ENCODE peak calls at places on chromosome 12, in eight cellular contexts. Z, E, I, D, Q, S, R and W are unnamed samples.

GRCh38 chr12:7017870-7018349 is 366 bp downstream of the LPCAT3 start:
- DNase-seq in Z (no peak), E (peak; percentile 4), I (no peak), D (no peak), Q (no peak), S (no peak), R (no peak), W (no peak)

GRCh38 chr12:47881826-47882427 is 22.9 kb downstream of the VDR start:
- DNase-seq in Z (no peak), E (no peak), I (peak; percentile 99), D (no peak), Q (no peak), S (no peak), R (peak; percentile 56), W (no peak)

GRCh38 chr12:67161322-67161918 is 107.7 kb upstream of the CAND1 start:
- DNase-seq in Z (peak; percentile 37), E (no peak), I (peak; percentile 57), D (no peak), Q (no peak), S (peak; percentile 26), R (no peak), W (no peak)

GRCh38 chr12:75974323-75975273 is 57.0 kb downstream of the PHLDA1 start:
- DNase-seq in Z (no peak), E (no peak), I (no peak), D (no peak), Q (no peak), S (peak; percentile 32), R (no peak), W (no peak)

GRCh38 chr12:8698830-8699330 is 1.1 kb downstream of the RIMKLB start:
- DNase-seq in Z (no peak), E (no peak), I (peak; percentile 43), D (no peak), Q (no peak), S (no peak), R (no peak), W (no peak)

GRCh38 chr12:56723889-56724659 is 1.0 kb downstream of the NACA start:
- DNase-seq in Z (peak; percentile 52), E (no peak), I (peak; percentile 77), D (no peak), Q (no peak), S (no peak), R (peak; percentile 95), W (no peak)

GRCh38 chr12:29288031-29288430 is 92.9 kb downstream of the ERGIC2 start:
- DNase-seq in Z (no peak), E (no peak), I (peak; percentile 7), D (no peak), Q (no peak), S (no peak), R (no peak), W (no peak)

GRCh38 chr12:53173085-53173715 is 7.3 kb upstream of the ZNF740 start:
- DNase-seq in Z (no peak), E (no peak), I (peak; percentile 77), D (no peak), Q (no peak), S (no peak), R (no peak), W (no peak)

GRCh38 chr12:55940065-55940732 is 9.2 kb downstream of the DGKA start:
- DNase-seq in Z (peak; percentile 86), E (peak; percentile 58), I (peak; percentile 84), D (peak; percentile 42), Q (peak; percentile 56), S (peak; percentile 90), R (peak; percentile 75), W (no peak)

GRCh38 chr12:57138526-57139272 is 8.7 kb downstream of the LRP1-AS start:
- DNase-seq in Z (no peak), E (no peak), I (peak; percentile 67), D (no peak), Q (no peak), S (no peak), R (peak; percentile 84), W (no peak)

GRCh38 chr12:105107176-105107496 is 395 bp upstream of the WASHC4 start:
- DNase-seq in Z (peak; percentile 36), E (no peak), I (peak; percentile 66), D (no peak), Q (no peak), S (no peak), R (no peak), W (no peak)

GRCh38 chr12:77060136-77060882 is 5.1 kb downstream of the E2F7 start:
- DNase-seq in Z (no peak), E (no peak), I (no peak), D (no peak), Q (no peak), S (no peak), R (no peak), W (no peak)

GRCh38 chr12:110010853-110011835 is 11.9 kb downstream of the ANKRD13A start:
- DNase-seq in Z (peak; percentile 76), E (no peak), I (no peak), D (no peak), Q (no peak), S (no peak), R (no peak), W (no peak)

GRCh38 chr12:48029811-48030650 is 25.8 kb upstream of the COL2A1 start:
- DNase-seq in Z (no peak), E (no peak), I (no peak), D (no peak), Q (no peak), S (no peak), R (no peak), W (no peak)

GRCh38 chr12:89355243-89356068 is 3.2 kb upstream of the DUSP6 start:
- DNase-seq in Z (no peak), E (no peak), I (peak; percentile 34), D (no peak), Q (no peak), S (no peak), R (no peak), W (no peak)

GRCh38 chr12:2248901-2249381 is 196.2 kb downstream of the CACNA1C start:
- DNase-seq in Z (no peak), E (no peak), I (peak; percentile 94), D (no peak), Q (no peak), S (peak; percentile 68), R (no peak), W (no peak)

GRCh38 chr12:2823483-2823882 is 11.0 kb downstream of the ITFG2 start:
- DNase-seq in Z (no peak), E (no peak), I (no peak), D (no peak), Q (no peak), S (no peak), R (no peak), W (no peak)

GRCh38 chr12:104465379-104465778 is 8.6 kb downstream of the CHST11 start:
- DNase-seq in Z (no peak), E (no peak), I (no peak), D (no peak), Q (no peak), S (no peak), R (no peak), W (no peak)

GRCh38 chr12:46214668-46215429 is 54.0 kb downstream of the SLC38A1 start:
- DNase-seq in Z (peak; percentile 97), E (peak; percentile 62), I (peak; percentile 21), D (no peak), Q (peak; percentile 56), S (no peak), R (peak; percentile 39), W (peak; percentile 14)

GRCh38 chr12:27711312-27711682 is 665 bp downstream of the MRPS35 start:
- DNase-seq in Z (peak; percentile 40), E (no peak), I (no peak), D (no peak), Q (no peak), S (peak; percentile 21), R (no peak), W (no peak)

GRCh38 chr12:99709116-99709515 is 61.6 kb downstream of the GARIN6 start:
- DNase-seq in Z (no peak), E (no peak), I (no peak), D (no peak), Q (no peak), S (no peak), R (no peak), W (no peak)

GRCh38 chr12:90978117-90978770 is 23.3 kb upstream of the CCER1 start:
- DNase-seq in Z (no peak), E (no peak), I (peak; percentile 85), D (no peak), Q (no peak), S (peak; percentile 58), R (no peak), W (no peak)

GRCh38 chr12:120041386-120042231 is 52.6 kb downstream of the BICDL1 start:
- DNase-seq in Z (peak; percentile 73), E (no peak), I (no peak), D (no peak), Q (no peak), S (no peak), R (no peak), W (no peak)

GRCh38 chr12:52600941-52601481 is at the start of gene KRT72:
- DNase-seq in Z (no peak), E (no peak), I (no peak), D (no peak), Q (no peak), S (no peak), R (no peak), W (no peak)

GRCh38 chr12:40241741-40242140 is 16.9 kb downstream of the LRRK2 start:
- DNase-seq in Z (no peak), E (no peak), I (no peak), D (no peak), Q (no peak), S (no peak), R (no peak), W (no peak)

GRCh38 chr12:108694812-108695278 is 36.5 kb downstream of the CORO1C start:
- DNase-seq in Z (no peak), E (no peak), I (peak; percentile 60), D (no peak), Q (no peak), S (no peak), R (peak; percentile 83), W (no peak)

GRCh38 chr12:12877789-12878455 is 13.4 kb upstream of the GPRC5A start:
- DNase-seq in Z (no peak), E (no peak), I (peak; percentile 50), D (peak; percentile 59), Q (no peak), S (no peak), R (no peak), W (no peak)

GRCh38 chr12:19826988-19827550 is 387.8 kb downstream of the AEBP2 start:
- DNase-seq in Z (no peak), E (no peak), I (peak; percentile 29), D (no peak), Q (no peak), S (no peak), R (no peak), W (no peak)

GRCh38 chr12:1912580-1913376 is 5.7 kb downstream of the CACNA2D4 start:
- DNase-seq in Z (no peak), E (no peak), I (peak; percentile 69), D (no peak), Q (no peak), S (no peak), R (no peak), W (no peak)

GRCh38 chr12:65825573-65826512 is 1.6 kb downstream of the HMGA2 start:
- DNase-seq in Z (no peak), E (no peak), I (peak; percentile 60), D (no peak), Q (no peak), S (no peak), R (no peak), W (no peak)

GRCh38 chr12:89707992-89708792 is 446 bp downstream of the ATP2B1 start:
- DNase-seq in Z (peak; percentile 58), E (no peak), I (peak; percentile 46), D (no peak), Q (peak; percentile 29), S (no peak), R (peak; percentile 49), W (peak; percentile 47)

GRCh38 chr12:131421506-131422184 is 289.2 kb upstream of the SFSWAP start:
- DNase-seq in Z (no peak), E (no peak), I (no peak), D (no peak), Q (no peak), S (no peak), R (no peak), W (no peak)

GRCh38 chr12:106598003-106598402 is 15.2 kb downstream of the RFX4 start:
- DNase-seq in Z (no peak), E (no peak), I (no peak), D (no peak), Q (no peak), S (no peak), R (no peak), W (no peak)

GRCh38 chr12:93668919-93669418 is 8.2 kb upstream of the CRADD start:
- DNase-seq in Z (no peak), E (no peak), I (no peak), D (no peak), Q (no peak), S (no peak), R (no peak), W (no peak)